ENCODE peak calls at places on chromosome 21, in four cellular contexts. Q is neural crest cell, X is cardiac muscle cell, N is AG09309. H is an unnamed sample.

GRCh38 chr21:29168874-29169273 is 38.4 kb downstream of the MAP3K7CL start:
- DNase-seq in N (no peak), X (no peak), Q (no peak), H (no peak)

GRCh38 chr21:40143822-40144525 is 276.7 kb downstream of the PCP4 start:
- DNase-seq in Q (peak), X (peak), N (no peak), H (no peak)

GRCh38 chr21:33780631-33781030 is 135.0 kb downstream of the ATP5PO start:
- DNase-seq in X (no peak), Q (no peak), N (no peak), H (no peak)

GRCh38 chr21:29205009-29205408 is 74.6 kb downstream of the MAP3K7CL start:
- DNase-seq in Q (no peak), N (no peak), X (no peak), H (no peak)

GRCh38 chr21:42098957-42099547 is 27.9 kb downstream of the UMODL1 start:
- DNase-seq in N (no peak), Q (no peak), X (no peak), H (no peak)

GRCh38 chr21:39048574-39048973 is 134.7 kb downstream of the PSMG1 start:
- DNase-seq in N (no peak), X (no peak), Q (no peak), H (no peak)

GRCh38 chr21:33762798-33763572 is 120.7 kb downstream of the ITSN1 start:
- DNase-seq in N (peak), Q (no peak), X (no peak), H (no peak)

GRCh38 chr21:42175110-42175710 is 43.7 kb upstream of the ABCG1 start:
- DNase-seq in N (no peak), X (no peak), Q (no peak), H (no peak)

GRCh38 chr21:39631842-39632577 is 19.3 kb downstream of the B3GALT5 start:
- DNase-seq in X (no peak), N (no peak), Q (no peak), H (no peak)

GRCh38 chr21:22885079-22885478 is 1886.9 kb downstream of the NCAM2 start:
- DNase-seq in N (no peak), Q (no peak), X (no peak), H (no peak)

GRCh38 chr21:42459065-42459430 is 37.0 kb downstream of the RSPH1 start:
- DNase-seq in Q (no peak), X (no peak), N (no peak), H (no peak)

GRCh38 chr21:23977971-23978370 is 1629.3 kb downstream of the MRPL39 start:
- DNase-seq in N (no peak), X (no peak), Q (no peak), H (no peak)

GRCh38 chr21:29092102-29092959 is 18.9 kb upstream of the CCT8 start:
- DNase-seq in X (no peak), Q (no peak), N (no peak), H (no peak)

GRCh38 chr21:35005077-35005476 is 44.0 kb downstream of the RUNX1 start:
- DNase-seq in N (no peak), Q (no peak), X (no peak), H (no peak)

GRCh38 chr21:34582506-34583150 is 32.3 kb downstream of the RCAN1 start:
- DNase-seq in Q (peak), X (peak), N (no peak), H (no peak)

GRCh38 chr21:40841524-40842196 is 5.3 kb downstream of the DSCAM start:
- DNase-seq in X (peak), N (no peak), Q (peak), H (no peak)

GRCh38 chr21:22235866-22236590 is 1237.8 kb downstream of the NCAM2 start:
- DNase-seq in Q (no peak), N (no peak), X (no peak), H (no peak)

GRCh38 chr21:42117229-42118048 is 46.3 kb downstream of the UMODL1 start:
- DNase-seq in X (peak), N (peak), Q (peak), H (peak)

GRCh38 chr21:46295996-46296752 is 10.0 kb downstream of the YBEY start:
- DNase-seq in Q (peak), X (no peak), N (peak), H (no peak)

GRCh38 chr21:28473530-28474225 is 519.0 kb downstream of the LTN1 start:
- DNase-seq in Q (no peak), X (peak), N (peak), H (no peak)

GRCh38 chr21:46126321-46127238 is 28.7 kb downstream of the COL6A2 start:
- DNase-seq in Q (no peak), N (no peak), X (no peak), H (peak)

GRCh38 chr21:29184047-29184446 is 53.6 kb downstream of the MAP3K7CL start:
- DNase-seq in N (no peak), X (no peak), Q (no peak), H (no peak)

GRCh38 chr21:35925497-35925896 is 134.8 kb downstream of the SETD4 start:
- DNase-seq in N (no peak), X (peak), Q (no peak), H (no peak)

GRCh38 chr21:17660449-17660848 is 47.7 kb upstream of the BTG3 start:
- DNase-seq in N (no peak), Q (no peak), X (no peak), H (no peak)

GRCh38 chr21:38597436-38597835 is 99.2 kb upstream of the ERG start:
- DNase-seq in X (no peak), N (no peak), Q (no peak), H (no peak)

GRCh38 chr21:35911412-35912191 is 148.7 kb downstream of the SETD4 start:
- DNase-seq in X (peak), N (no peak), Q (no peak), H (no peak)

GRCh38 chr21:41894922-41895557 is 15.9 kb upstream of the PRDM15 start:
- DNase-seq in N (no peak), X (no peak), Q (no peak), H (no peak)

GRCh38 chr21:42093991-42094417 is 22.9 kb downstream of the UMODL1 start:
- DNase-seq in N (peak), Q (no peak), X (no peak), H (no peak)

GRCh38 chr21:46118305-46118870 is 20.5 kb downstream of the COL6A2 start:
- DNase-seq in N (no peak), X (no peak), Q (no peak), H (peak)

GRCh38 chr21:29849735-29850176 is 90.0 kb downstream of the GRIK1 start:
- DNase-seq in N (peak), X (peak), Q (peak), H (peak)

GRCh38 chr21:34037446-34037845 is 35.9 kb upstream of the MRPS6 start:
- DNase-seq in N (no peak), Q (no peak), X (no peak), H (no peak)

GRCh38 chr21:28444567-28444966 is 548.1 kb downstream of the LTN1 start:
- DNase-seq in N (no peak), Q (no peak), X (no peak), H (no peak)

GRCh38 chr21:31875424-31876097 is 2.7 kb downstream of the HUNK start:
- DNase-seq in X (no peak), Q (no peak), N (no peak), H (no peak)

GRCh38 chr21:31873696-31874599 is 1.1 kb downstream of the HUNK start:
- DNase-seq in X (peak), Q (peak), N (no peak), H (peak)

GRCh38 chr21:31872452-31873274 is at the start of gene HUNK:
- DNase-seq in Q (peak), X (peak), N (no peak), H (peak)

GRCh38 chr21:31873275-31873695 is 465 bp downstream of the HUNK start:
- DNase-seq in N (no peak), Q (peak), X (peak), H (peak)

DNA sequence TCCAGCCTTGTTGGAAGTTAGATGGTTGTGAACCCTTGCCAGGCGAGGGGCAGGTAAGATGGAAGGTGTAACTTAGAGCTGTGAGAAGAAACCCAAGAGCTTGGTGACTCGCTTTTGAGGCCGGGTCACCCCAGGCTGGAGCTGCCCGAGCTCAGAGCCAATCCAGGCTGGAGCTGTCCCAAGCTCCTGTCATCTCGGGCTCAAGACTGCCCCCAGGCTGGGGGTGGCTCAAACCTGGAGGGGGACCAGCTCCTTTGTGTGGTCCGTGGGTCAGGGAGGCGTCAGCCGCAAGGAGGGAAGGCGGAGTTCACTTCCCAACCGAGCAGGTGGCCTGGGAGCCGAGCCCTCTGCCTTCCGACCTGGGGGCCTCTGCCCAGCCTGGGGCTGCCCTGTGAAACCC is 2.0 kb downstream of the HUNK start:
- DNase-seq in X (peak), N (no peak), Q (no peak), H (no peak)
- TF ChIP-seq CTCF in X (no peak), N (no peak), Q (no peak), H (no peak)

DNA sequence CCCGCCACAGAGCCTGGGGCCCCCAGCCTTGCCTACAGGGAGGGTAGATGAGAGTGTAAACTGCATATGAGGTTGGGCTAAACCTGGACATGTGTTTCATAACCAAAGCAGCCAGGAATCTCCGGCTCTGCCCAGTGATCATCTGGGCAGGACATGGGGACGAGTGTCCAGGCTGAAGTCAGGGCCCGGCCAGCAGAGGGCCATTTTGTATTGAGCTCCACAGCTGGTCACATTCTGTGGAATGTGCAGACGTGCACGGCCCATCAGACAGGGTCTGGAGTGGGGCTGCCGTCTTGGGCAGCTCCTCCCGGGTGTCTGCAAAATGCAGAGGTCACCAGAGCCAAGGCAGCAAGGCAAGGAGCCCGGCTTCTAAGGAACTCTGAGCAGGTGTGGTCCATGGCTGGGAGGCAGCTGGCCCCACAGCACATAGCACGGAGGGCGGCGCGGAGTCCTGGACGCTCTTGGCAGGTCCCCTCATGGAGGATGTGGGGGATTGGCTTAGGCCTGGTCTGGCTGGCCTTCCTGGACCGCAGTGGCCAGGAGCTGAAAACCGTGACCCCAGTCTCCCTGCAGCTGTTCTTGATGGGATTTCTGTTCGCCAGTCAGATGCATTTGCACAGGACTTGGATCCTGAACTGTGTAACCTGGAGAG is 6.3 kb downstream of the LRRC3 start:
- DNase-seq in X (peak), N (no peak), Q (no peak), H (no peak)
- TF ChIP-seq CTCF in X (no peak), N (no peak), Q (peak), H (no peak)

DNA sequence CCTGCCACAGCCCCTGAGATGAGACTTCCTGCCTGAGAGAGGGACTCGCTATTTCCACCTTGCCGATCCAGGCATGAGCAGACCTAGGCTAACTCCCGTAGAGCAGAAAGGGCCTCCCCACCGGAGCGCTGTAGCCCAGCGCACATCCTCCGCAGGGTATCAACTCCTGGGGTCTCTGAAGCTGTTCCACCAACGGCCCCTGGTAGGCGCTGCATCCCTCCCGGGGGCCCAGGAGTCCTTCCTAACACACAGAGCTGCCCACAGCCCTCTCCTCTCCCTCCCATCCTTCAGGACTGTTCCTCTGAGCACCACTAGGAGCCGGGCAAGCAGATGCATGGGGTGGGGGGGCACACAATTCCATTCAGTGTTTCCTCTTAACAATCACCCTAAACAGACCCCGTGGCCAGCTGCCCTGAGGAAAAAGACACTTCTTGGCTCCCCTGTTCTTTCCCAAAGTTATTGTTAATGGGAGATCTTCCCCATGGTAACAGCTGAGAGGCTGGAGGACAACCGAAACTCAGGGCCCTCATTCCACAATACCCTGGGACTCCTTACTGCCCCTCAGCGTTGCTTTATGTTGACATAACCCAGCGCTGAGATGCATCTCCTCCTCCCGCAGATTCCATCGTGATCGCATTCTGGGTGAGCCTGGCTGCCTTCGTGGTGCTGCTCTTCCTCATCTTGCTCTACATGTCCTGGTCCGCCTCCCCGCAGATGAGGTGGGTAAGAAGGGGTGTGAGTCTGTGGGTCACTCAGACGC is 7.5 kb downstream of the MRAP start:
- DNase-seq in Q (peak), N (no peak), X (peak), H (no peak)
- TF ChIP-seq CTCF in Q (peak), N (peak), X (peak), H (no peak)

GRCh38 chr21:27362249-27362648 is 395.4 kb upstream of the ADAMTS5 start:
- DNase-seq in N (no peak), Q (no peak), X (no peak), H (no peak)
- TF ChIP-seq CTCF in N (peak), Q (no peak), X (peak), H (no peak)

DNA sequence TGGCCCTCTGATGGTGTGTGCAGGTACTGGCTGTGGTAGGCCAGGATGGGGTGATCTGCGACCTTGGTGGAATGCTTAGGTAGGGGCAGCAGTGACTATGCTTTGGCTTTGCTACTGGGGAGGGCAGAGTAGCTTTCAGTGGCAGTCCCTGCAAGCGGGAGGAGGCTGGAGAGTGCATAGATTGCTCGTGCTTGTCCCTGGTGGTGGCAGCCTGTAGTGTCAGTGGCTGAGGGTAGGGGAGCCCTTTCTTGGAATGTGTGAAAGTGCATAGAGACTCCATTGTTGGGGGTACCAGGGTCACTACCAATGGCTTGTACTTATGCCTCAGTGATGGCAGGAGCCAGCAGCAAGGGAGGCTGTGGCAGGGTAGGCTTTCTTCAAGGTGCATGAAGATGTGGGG is 582.6 kb downstream of the MRPL39 start:
- DNase-seq in N (no peak), Q (no peak), X (no peak), H (no peak)
- TF ChIP-seq CTCF in N (no peak), Q (no peak), X (no peak), H (no peak)

GRCh38 chr21:15552914-15553491 is 176.8 kb upstream of the USP25 start:
- DNase-seq in N (no peak), X (no peak), Q (no peak), H (no peak)
- TF ChIP-seq CTCF in N (peak), X (peak), Q (peak), H (peak)

DNA sequence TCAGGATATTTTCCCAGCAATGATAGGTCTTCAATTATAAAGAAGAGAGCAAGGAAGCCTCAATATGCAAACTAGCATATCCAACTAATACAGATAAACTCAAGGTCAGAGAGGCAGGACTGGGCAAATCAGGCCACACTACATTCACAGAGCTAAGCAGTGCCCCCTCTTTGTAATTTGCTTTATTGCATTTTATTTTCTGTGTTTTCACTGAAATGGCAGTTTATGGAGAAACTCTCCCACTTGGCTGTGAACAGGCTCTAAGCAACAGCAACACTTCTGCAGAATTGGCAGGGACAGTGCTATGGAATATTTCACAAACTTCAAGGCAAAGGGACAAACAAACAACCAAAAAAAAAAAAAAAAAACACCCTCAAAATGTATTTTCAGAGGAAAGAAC is 93.4 kb upstream of the SOD1 start:
- DNase-seq in N (no peak), Q (no peak), X (no peak), H (no peak)
- TF ChIP-seq CTCF in N (no peak), Q (peak), X (peak), H (no peak)

GRCh38 chr21:31201548-31201947 is 142.5 kb downstream of the TIAM1 start:
- DNase-seq in Q (no peak), N (no peak), X (no peak), H (no peak)
- TF ChIP-seq CTCF in Q (no peak), N (no peak), X (no peak), H (no peak)

DNA sequence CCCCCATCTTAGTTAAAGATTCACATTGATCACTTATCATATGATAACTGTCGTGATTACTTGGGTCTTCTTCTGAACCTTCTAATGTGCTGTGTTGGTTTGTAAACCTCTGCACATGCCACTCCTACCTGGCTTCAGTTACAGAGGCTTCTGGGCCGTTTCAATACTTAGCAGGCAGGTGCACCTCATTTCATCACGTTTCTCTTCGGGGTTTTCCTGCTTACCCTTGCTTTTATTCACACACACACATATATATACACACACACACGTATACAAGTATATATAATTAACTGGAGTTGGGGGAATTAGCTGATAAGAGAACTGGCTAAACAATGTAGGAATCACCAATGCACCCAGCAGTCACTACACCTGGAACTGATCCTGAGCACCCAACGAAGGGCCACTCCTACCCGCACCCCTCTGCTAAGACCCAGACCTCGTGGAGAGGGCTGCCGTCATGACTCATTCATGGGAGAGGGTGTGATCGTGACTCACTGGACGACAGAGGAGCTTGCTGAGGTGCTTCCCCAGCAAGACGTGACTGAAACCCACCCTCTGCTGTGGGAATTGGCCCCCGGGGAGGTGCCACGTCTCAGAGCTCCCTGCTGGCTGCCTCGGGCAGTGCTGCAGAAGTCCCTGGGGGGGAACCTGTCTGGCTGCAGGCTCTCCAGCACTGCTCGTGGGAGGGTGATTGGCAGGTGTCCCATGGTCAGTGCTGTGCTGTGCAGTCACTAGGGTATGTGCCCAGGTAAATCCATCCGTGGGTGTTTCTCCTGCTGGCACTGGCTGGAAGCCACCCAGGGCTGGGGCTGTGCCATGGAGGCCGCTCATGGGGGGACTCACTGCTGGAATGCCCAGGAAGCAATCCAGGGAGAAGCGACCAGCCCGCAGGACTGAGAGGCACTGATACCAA is 166.6 kb downstream of the DYRK1A start:
- DNase-seq in N (no peak), Q (no peak), X (no peak), H (no peak)
- TF ChIP-seq CTCF in N (no peak), Q (no peak), X (no peak), H (no peak)

H was measured in D721Med.